ENCODE peak calls at places on chromosomes 13 and 19, in five cellular contexts. E is fibroblast of lung, M is cardiac fibroblast, T is uterus, U is aorta. Q is an unnamed sample.

GRCh38 chr13:42794572-42795275 is 13.3 kb downstream of the FAM216B start:
- DNase-seq in E (no peak), M (no peak), T (no peak), U (no peak), Q (peak)

GRCh38 chr13:53216767-53217166 is 188.2 kb downstream of the OLFM4 start:
- DNase-seq in E (no peak), M (no peak), T (no peak), U (no peak), Q (no peak)

GRCh38 chr13:114157869-114158495 is 21.1 kb upstream of the CFAP97D2 start:
- DNase-seq in E (no peak), M (no peak), T (no peak), U (peak), Q (no peak)

GRCh38 chr13:48731957-48732569 is 78.3 kb downstream of the CYSLTR2 start:
- DNase-seq in E (no peak), M (peak), T (no peak), U (peak), Q (peak)

GRCh38 chr19:22427587-22428298 is 5.6 kb upstream of the ZNF98 start:
- DNase-seq in E (no peak), M (no peak), T (no peak), U (no peak), Q (no peak)

GRCh38 chr19:4744451-4745170 is 21.0 kb upstream of the DPP9 start:
- DNase-seq in E (peak), M (peak), T (peak), U (no peak), Q (peak)

GRCh38 chr13:108346376-108346775 is 76.9 kb downstream of the TNFSF13B start:
- DNase-seq in E (no peak), M (no peak), T (no peak), U (no peak), Q (no peak)

GRCh38 chr19:45419895-45420294 is 3.8 kb downstream of the ERCC1 start:
- DNase-seq in E (no peak), M (no peak), T (no peak), U (no peak), Q (no peak)

GRCh38 chr19:27746691-27747380 is 1466.1 kb downstream of the UQCRFS1 start:
- DNase-seq in E (peak), M (peak), T (peak), U (no peak), Q (peak)

GRCh38 chr13:75628811-75629210 is 7.3 kb upstream of the LMO7 start:
- DNase-seq in E (no peak), M (no peak), T (no peak), U (no peak), Q (no peak)

GRCh38 chr19:1468274-1469199 is 10.5 kb downstream of the C19orf25 start:
- DNase-seq in E (peak), M (no peak), T (no peak), U (no peak), Q (peak)

GRCh38 chr19:40721936-40722661 is 5.2 kb downstream of the ITPKC start:
- DNase-seq in E (no peak), M (peak), T (no peak), U (no peak), Q (peak)

GRCh38 chr19:7550987-7551761 is 15.7 kb downstream of the PNPLA6 start:
- DNase-seq in E (peak), M (peak), T (peak), U (peak), Q (peak)

GRCh38 chr13:74132768-74133656 is 1.2 kb downstream of the KLF12 start:
- DNase-seq in E (peak), M (peak), T (peak), U (peak), Q (peak)

GRCh38 chr13:46684287-46685001 is 112.5 kb downstream of the ESD start:
- DNase-seq in E (peak), M (peak), T (no peak), U (no peak), Q (no peak)

GRCh38 chr13:39588384-39588783 is 14.6 kb downstream of the LHFPL6 start:
- DNase-seq in E (peak), M (no peak), T (no peak), U (no peak), Q (peak)

GRCh38 chr13:45327253-45327954 is 13.6 kb downstream of the TPT1 start:
- DNase-seq in E (no peak), M (no peak), T (no peak), U (no peak), Q (no peak)

GRCh38 chr13:102773441-102774209 is at the start of gene TEX30:
- DNase-seq in E (peak), M (peak), T (peak), U (peak), Q (peak)

GRCh38 chr13:50129065-50129922 is 114.0 kb downstream of the KCNRG start:
- DNase-seq in E (no peak), M (no peak), T (no peak), U (no peak), Q (no peak)

GRCh38 chr19:45444318-45445041 is 20.8 kb upstream of the ERCC1 start:
- DNase-seq in E (peak), M (peak), T (peak), U (peak), Q (peak)

GRCh38 chr13:27360562-27360961 is 63.9 kb upstream of the GTF3A start:
- DNase-seq in E (no peak), M (no peak), T (no peak), U (no peak), Q (peak)

GRCh38 chr13:93476175-93476574 is 249.6 kb downstream of the GPC6 start:
- DNase-seq in E (peak), M (peak), T (no peak), U (no peak), Q (peak)

GRCh38 chr19:38304866-38305429 is 897 bp downstream of the C19orf33 start:
- DNase-seq in E (no peak), M (peak), T (no peak), U (no peak), Q (no peak)

GRCh38 chr19:18436651-18437478 is 1.1 kb downstream of the ISYNA1 start:
- DNase-seq in E (peak), M (peak), T (peak), U (peak), Q (peak)

GRCh38 chr19:49468746-49469447 is 5.1 kb upstream of the FLT3LG start:
- DNase-seq in E (peak), M (peak), T (peak), U (peak), Q (peak)
- H3K4me3 ChIP-seq in E (no peak), M (no peak), T (no peak), U (no peak), Q (no peak)

DNA sequence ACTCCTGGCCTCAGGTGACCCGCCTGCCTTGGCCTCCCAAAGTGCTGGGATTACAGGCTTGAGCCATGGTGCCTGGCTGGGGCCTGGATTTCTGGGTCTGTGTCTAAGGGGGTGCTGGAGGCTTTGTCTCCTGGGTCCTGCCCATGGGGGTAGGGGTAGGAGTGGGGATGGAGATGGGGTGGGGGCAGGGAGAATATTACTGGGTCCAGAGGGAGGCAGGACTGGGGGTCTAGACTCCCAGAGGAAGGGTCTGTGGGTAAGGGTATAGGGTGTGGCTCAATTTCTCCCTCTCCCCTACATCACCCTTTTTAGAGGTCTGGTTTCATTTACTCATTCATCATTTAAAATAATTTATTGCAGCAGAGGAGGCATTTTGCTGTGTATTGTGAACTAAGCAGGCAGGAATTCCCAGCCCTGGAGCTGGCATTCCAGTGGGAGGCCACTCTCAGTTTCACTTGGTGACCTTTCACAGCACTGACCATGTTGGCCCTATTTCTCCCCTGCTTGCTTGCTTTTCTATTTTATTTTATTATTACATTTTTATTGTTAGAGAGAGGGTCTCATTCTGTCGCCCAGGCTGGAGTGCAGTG is 810 bp upstream of the NFKBID start:
- DNase-seq in E (no peak), M (peak), T (no peak), U (no peak), Q (peak)
- H3K4me3 ChIP-seq in E (peak), M (no peak), T (no peak), U (no peak), Q (peak)

DNA sequence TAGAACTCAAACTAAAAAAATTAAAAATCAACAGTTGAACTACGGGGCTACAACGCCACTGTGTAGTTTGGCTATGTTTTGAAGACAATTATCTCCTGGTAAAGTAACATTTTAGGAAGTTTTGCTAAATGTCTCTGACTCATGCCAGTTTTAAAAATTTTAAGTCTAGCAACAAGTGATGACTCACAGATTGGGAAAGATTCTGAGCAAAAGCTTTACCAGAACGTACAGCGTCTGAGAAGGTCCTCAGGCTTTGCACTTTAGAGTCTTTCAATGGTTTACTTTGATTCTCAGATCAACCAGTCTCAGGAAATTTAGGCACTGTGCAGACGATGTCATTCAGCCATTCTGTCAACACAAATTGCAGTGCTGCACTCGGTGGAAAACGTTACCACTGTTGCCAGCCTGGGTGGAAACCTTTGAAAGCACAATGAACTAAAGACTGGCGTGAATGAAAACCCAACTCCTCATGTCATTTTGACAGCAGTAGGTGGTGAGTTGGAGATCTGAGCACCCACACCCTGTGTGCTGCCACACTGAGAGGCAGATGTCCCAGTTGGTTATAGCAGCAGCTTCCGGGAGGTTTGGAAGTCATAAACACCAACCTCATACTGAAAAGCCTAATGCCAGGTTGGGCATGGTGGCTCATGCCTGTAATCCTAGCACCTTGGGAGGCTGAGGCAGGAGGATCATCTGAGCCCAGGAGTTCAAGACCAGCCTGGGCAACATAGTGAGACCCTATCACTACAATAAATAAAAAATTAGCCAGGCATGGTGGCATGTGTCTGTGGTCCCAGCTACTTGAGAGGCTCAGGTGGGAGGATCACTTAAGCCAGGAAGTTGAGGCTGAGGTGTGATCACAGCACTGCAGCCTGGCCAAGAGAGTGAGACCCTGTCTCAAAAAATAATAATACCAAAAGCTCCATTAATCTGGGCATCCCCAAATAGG is 6.3 kb upstream of the WTIP start:
- DNase-seq in E (peak), M (peak), T (no peak), U (no peak), Q (peak)
- H3K4me3 ChIP-seq in E (no peak), M (no peak), T (no peak), U (no peak), Q (peak)

GRCh38 chr13:80469841-80470378 is 129.0 kb upstream of the SPRY2 start:
- DNase-seq in E (peak), M (peak), T (peak), U (peak), Q (peak)
- H3K4me3 ChIP-seq in E (no peak), M (no peak), T (no peak), U (peak), Q (no peak)

DNA sequence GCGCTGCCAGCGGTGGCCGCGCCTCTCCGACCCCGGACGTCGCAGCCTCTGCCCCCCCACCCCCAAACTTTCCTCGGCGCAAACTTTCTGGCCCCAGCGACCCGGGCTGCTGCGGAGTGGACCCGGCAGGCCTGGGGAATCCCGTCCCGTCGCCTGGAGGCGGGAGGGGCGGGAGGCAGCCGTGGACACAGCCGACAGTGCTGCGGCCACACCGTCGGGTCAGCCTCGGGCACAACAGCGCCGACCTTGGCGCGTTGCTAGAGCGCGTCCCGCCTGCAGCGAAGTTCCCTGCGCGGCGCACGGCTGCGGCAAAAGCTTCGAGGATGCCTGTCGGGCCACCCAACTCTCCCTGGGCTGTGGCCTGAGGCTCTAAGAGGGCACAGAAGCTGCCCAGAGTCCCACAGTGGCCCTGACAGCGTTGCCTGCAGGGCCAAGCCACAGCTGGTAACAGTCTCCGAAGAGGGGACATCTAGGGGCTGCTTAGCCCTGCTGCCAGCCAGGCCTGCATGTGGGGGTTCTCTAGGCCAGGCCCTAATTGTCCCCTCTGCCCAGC is 1.3 kb downstream of the NFIX start:
- DNase-seq in E (peak), M (peak), T (no peak), U (peak), Q (peak)
- H3K4me3 ChIP-seq in E (peak), M (peak), T (peak), U (peak), Q (peak)

DNA sequence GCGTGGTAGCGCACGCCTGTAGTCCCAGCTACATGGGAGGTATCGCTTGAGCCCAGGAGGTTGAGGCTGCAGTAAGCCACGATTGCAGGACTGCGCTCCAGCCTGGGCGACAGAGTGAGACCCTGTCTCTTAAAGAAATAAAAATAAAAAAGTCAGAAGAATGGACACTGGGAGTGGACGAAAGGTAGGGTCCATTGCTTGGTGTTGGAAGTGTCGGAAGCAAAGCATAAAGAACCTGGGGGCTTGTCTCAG is 392 bp upstream of the ARHGAP33 start:
- DNase-seq in E (no peak), M (no peak), T (no peak), U (no peak), Q (no peak)
- H3K4me3 ChIP-seq in E (no peak), M (peak), T (peak), U (no peak), Q (peak)

GRCh38 chr19:50498219-50499056 is 12.6 kb downstream of the JOSD2 start:
- DNase-seq in E (no peak), M (no peak), T (no peak), U (peak), Q (no peak)

GRCh38 chr19:50501568-50502475 is 9.2 kb downstream of the JOSD2 start:
- DNase-seq in E (no peak), M (no peak), T (no peak), U (peak), Q (no peak)

GRCh38 chr19:50501186-50501567 is 9.8 kb downstream of the JOSD2 start:
- DNase-seq in E (no peak), M (no peak), T (no peak), U (peak), Q (no peak)

GRCh38 chr19:50500753-50501151 is 10.2 kb downstream of the JOSD2 start:
- DNase-seq in E (no peak), M (no peak), T (no peak), U (peak), Q (no peak)

GRCh38 chr19:50500060-50500752 is 10.8 kb downstream of the JOSD2 start:
- DNase-seq in E (no peak), M (no peak), T (peak), U (peak), Q (peak)
- H3K4me3 ChIP-seq in E (no peak), M (no peak), T (no peak), U (no peak), Q (no peak)

GRCh38 chr13:112063807-112064206 is 3.1 kb upstream of the SOX1 start:
- DNase-seq in E (no peak), M (no peak), T (no peak), U (no peak), Q (no peak)

GRCh38 chr13:112066624-112067004 is 335 bp upstream of the SOX1 start:
- DNase-seq in E (peak), M (peak), T (no peak), U (peak), Q (peak)

GRCh38 chr13:112064222-112064621 is 2.7 kb upstream of the SOX1 start:
- DNase-seq in E (no peak), M (no peak), T (no peak), U (no peak), Q (no peak)

GRCh38 chr13:112065867-112066623 is 904 bp upstream of the SOX1 start:
- DNase-seq in E (no peak), M (no peak), T (no peak), U (no peak), Q (no peak)

GRCh38 chr13:112065521-112065866 is 1.5 kb upstream of the SOX1 start:
- DNase-seq in E (no peak), M (no peak), T (no peak), U (no peak), Q (no peak)
- H3K4me3 ChIP-seq in E (no peak), M (no peak), T (no peak), U (no peak), Q (no peak)

GRCh38 chr19:19489804-19490204 is 25.5 kb downstream of the TSSK6 start:
- DNase-seq in E (no peak), M (no peak), T (no peak), U (peak), Q (no peak)

GRCh38 chr19:19488875-19489690 is 26.3 kb downstream of the TSSK6 start:
- DNase-seq in E (peak), M (peak), T (peak), U (peak), Q (peak)

GRCh38 chr19:19486343-19487076 is 28.8 kb downstream of the TSSK6 start:
- DNase-seq in E (no peak), M (no peak), T (no peak), U (no peak), Q (no peak)

GRCh38 chr19:19487077-19488040 is 28.0 kb downstream of the TSSK6 start:
- DNase-seq in E (no peak), M (no peak), T (no peak), U (no peak), Q (no peak)

GRCh38 chr19:19488041-19488874 is 27.1 kb downstream of the TSSK6 start:
- DNase-seq in E (no peak), M (peak), T (no peak), U (no peak), Q (peak)
- H3K4me3 ChIP-seq in E (no peak), M (no peak), T (no peak), U (no peak), Q (peak)

DNA sequence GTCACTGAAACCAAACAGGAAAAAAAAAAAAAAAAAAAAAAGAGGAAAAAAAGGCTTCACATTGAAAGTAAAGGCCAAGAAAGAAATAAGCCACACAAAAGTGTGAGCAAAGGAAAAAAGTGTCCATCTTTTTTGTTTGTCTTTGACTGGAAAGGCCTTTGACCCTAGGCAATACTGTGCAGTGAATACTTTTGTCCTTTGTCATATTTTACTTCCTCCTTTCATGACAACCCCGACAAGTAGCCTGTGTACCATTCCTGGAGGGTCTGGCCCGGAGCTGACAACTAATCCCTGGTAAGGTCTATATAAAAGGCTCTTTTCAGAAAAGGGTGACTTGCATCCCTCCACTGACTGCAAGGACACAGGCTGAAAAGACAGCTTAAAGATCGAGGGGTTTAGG is 12.9 kb upstream of the MICU2 start:
- DNase-seq in E (no peak), M (no peak), T (no peak), U (no peak), Q (no peak)
- H3K4me3 ChIP-seq in E (no peak), M (no peak), T (no peak), U (no peak), Q (no peak)